ENCODE peak calls at places on chromosomes 11 and 22, in four cellular contexts. X is H9; O is CD8-positive, alpha-beta T cell; R is CD4-positive, CD25-positive, alpha-beta regulatory T cell. N is an unnamed sample.

GRCh38 chr11:61266602-61267001 is 25.6 kb downstream of the PGA5 start:
- DNase-seq in X (no peak), O (no peak), R (no peak), N (no peak)

GRCh38 chr11:59801981-59802638 is 8.5 kb downstream of the MRPL16 start:
- DNase-seq in X (no peak), O (no peak), R (no peak), N (no peak)

GRCh38 chr22:35154937-35155387 is 89.0 kb downstream of the ISX start:
- DNase-seq in X (peak; percentile 93), O (no peak), R (peak; percentile 38), N (peak; percentile 57)

GRCh38 chr11:12361650-12362049 is 15.7 kb upstream of the PARVA start:
- DNase-seq in X (no peak), O (no peak), R (no peak), N (no peak)

GRCh38 chr11:3123761-3124733 is 41.1 kb downstream of the OSBPL5 start:
- DNase-seq in X (no peak), O (no peak), R (no peak), N (peak; percentile 34)

GRCh38 chr22:20576445-20576816 is 69.0 kb downstream of the MED15 start:
- DNase-seq in X (no peak), O (no peak), R (no peak), N (no peak)

GRCh38 chr22:22666307-22667091 is 22.1 kb downstream of the GGTLC2 start:
- DNase-seq in X (peak; percentile 71), O (no peak), R (peak; percentile 20), N (no peak)

GRCh38 chr11:30381879-30382278 is 59.0 kb downstream of the ARL14EP start:
- DNase-seq in X (no peak), O (no peak), R (no peak), N (no peak)

GRCh38 chr11:32884770-32885384 is 7.7 kb upstream of the QSER1 start:
- DNase-seq in X (no peak), O (no peak), R (peak; percentile 36), N (no peak)

GRCh38 chr22:19625331-19626041 is 88.8 kb upstream of the SEPTIN5 start:
- DNase-seq in X (no peak), O (no peak), R (no peak), N (no peak)

GRCh38 chr11:111531156-111531555 is 9.4 kb upstream of the LAYN start:
- DNase-seq in X (no peak), O (no peak), R (no peak), N (no peak)

GRCh38 chr11:119791701-119792151 is 62.7 kb upstream of the NECTIN1 start:
- DNase-seq in X (no peak), O (no peak), R (no peak), N (no peak)

GRCh38 chr11:11373934-11374333 is 20.9 kb upstream of the CSNK2A3 start:
- DNase-seq in X (no peak), O (no peak), R (no peak), N (no peak)

GRCh38 chr11:118010738-118011461 is 24.7 kb downstream of the IL10RA start:
- DNase-seq in X (no peak), O (no peak), R (no peak), N (no peak)

GRCh38 chr11:134248910-134249480 is 4.2 kb downstream of the THYN1 start:
- DNase-seq in X (no peak), O (no peak), R (peak; percentile 33), N (no peak)

GRCh38 chr22:42604403-42604802 is 10.3 kb downstream of the POLDIP3 start:
- DNase-seq in X (no peak), O (no peak), R (no peak), N (no peak)

GRCh38 chr22:21866821-21867527 is 471 bp downstream of the MAPK1 start:
- DNase-seq in X (no peak), O (peak; percentile 2), R (peak; percentile 16), N (no peak)

GRCh38 chr22:42978453-42979103 is 36.4 kb downstream of the PACSIN2 start:
- DNase-seq in X (no peak), O (no peak), R (no peak), N (no peak)

GRCh38 chr11:12724301-12725046 is 50.3 kb downstream of the TEAD1 start:
- DNase-seq in X (peak; percentile 95), O (no peak), R (no peak), N (peak; percentile 92)

GRCh38 chr11:74138021-74138420 is 32.8 kb downstream of the C2CD3 start:
- DNase-seq in X (no peak), O (no peak), R (no peak), N (no peak)

GRCh38 chr22:31346733-31347250 is 646 bp upstream of the PATZ1 start:
- DNase-seq in X (peak; percentile 79), O (peak; percentile 37), R (peak; percentile 57), N (no peak)

GRCh38 chr11:65524010-65524746 is 705 bp upstream of the SCYL1 start:
- DNase-seq in X (no peak), O (no peak), R (no peak), N (no peak)

GRCh38 chr11:58837707-58838388 is 6.7 kb downstream of the GLYATL2 start:
- DNase-seq in X (no peak), O (no peak), R (no peak), N (no peak)

GRCh38 chr22:20031732-20032406 is 11.0 kb downstream of the TANGO2 start:
- DNase-seq in X (peak; percentile 41), O (no peak), R (peak; percentile 52), N (no peak)

GRCh38 chr22:32204856-32205722 is at the start of gene RFPL2:
- DNase-seq in X (peak; percentile 89), O (no peak), R (peak; percentile 30), N (peak; percentile 66)

GRCh38 chr11:122656073-122656630 is 630 bp downstream of the UBASH3B start:
- DNase-seq in X (peak; percentile 54), O (peak; percentile 31), R (peak; percentile 48), N (no peak)

GRCh38 chr11:9015677-9016076 is 11.9 kb upstream of the NRIP3 start:
- DNase-seq in X (peak; percentile 82), O (peak; percentile 26), R (peak; percentile 78), N (peak; percentile 75)

GRCh38 chr22:47203554-47203991 is 441.1 kb downstream of the TBC1D22A start:
- DNase-seq in X (no peak), O (no peak), R (no peak), N (no peak)

GRCh38 chr22:48445113-48445827 is 1382.4 kb downstream of the BRD1 start:
- DNase-seq in X (no peak), O (no peak), R (no peak), N (no peak)

GRCh38 chr11:130159657-130160459 is at the start of gene ST14:
- DNase-seq in X (peak; percentile 61), O (no peak), R (no peak), N (no peak)

GRCh38 chr11:106280041-106280440 is 202.6 kb downstream of the AASDHPPT start:
- DNase-seq in X (no peak), O (no peak), R (no peak), N (no peak)

GRCh38 chr11:67376873-67377808 is 3.7 kb upstream of the CLCF1 start:
- DNase-seq in X (no peak), O (no peak), R (no peak), N (no peak)

GRCh38 chr11:67376421-67376820 is 3.0 kb upstream of the CLCF1 start:
- DNase-seq in X (no peak), O (no peak), R (no peak), N (no peak)

GRCh38 chr11:67379061-67380058 is 6.0 kb upstream of the CLCF1 start:
- DNase-seq in X (no peak), O (no peak), R (no peak), N (no peak)

GRCh38 chr11:67376022-67376386 is 2.6 kb upstream of the CLCF1 start:
- DNase-seq in X (no peak), O (no peak), R (no peak), N (no peak)

DNA sequence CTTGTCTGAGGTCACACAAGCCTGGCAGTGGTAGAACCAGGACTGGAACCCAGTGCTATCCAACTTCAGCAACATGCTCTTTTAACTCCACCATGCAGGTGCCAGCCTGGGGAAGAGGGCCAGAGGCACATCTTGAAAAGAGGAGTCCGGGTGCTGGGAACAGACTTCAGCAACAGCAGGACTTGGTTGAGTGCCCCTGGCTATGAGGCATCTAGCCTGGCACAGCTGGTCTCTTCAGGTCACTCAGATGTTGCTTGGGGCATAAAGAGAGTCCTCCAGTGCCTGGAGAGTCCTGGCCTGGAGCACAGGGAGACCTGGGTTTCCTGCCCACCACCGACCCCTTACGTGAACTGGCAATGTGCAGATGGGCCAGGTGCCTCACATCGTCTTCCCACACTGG is 5.1 kb upstream of the CLCF1 start:
- DNase-seq in X (no peak), O (no peak), R (no peak), N (no peak)
- H3K27ac ChIP-seq in X (no peak overlapping the region), O (no peak overlapping the region), R (no peak overlapping the region), N (peak overlapping the region; percentile 70)

DNA sequence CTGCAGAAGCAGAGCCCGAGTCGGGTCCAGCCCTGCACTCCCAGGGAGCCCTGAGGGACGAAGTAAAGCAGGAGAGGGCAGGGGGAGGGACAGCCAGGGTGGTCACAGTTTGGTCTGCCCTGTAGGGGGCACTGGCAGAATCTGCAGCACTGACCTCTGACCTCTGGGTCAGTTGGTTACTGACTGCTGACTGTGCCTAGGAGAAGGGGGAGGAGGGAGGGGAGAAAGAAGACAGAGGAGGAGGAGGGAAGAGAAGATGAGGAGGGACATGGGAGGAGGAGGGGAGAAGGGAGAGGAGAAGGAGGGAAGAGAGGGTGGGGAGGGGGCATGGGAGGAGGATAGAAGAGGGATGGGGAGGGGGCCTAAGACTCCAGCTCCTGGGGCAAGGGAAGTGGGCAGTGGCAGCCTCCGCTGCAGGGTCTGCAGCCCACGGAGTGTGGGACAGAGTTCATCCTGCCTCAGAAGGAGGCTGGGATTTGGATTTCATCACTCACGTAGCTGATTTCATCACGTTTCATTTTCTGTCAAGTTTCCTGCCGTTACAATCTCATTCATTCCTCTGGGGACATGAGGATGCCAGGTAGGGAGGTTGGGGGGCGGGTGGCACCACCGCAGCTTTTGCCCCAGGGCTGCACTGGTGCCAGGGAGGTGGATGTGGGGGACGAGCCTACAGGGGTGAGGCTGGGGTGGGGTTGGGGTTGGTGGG is 55.2 kb downstream of the FLRT1 start:
- DNase-seq in X (no peak), O (no peak), R (no peak), N (no peak)
- H3K27ac ChIP-seq in X (no peak overlapping the region), O (no peak overlapping the region), R (no peak overlapping the region), N (no peak overlapping the region)

GRCh38 chr22:49910229-49911155 is 7.7 kb downstream of the ALG12 start:
- DNase-seq in X (no peak), O (no peak), R (no peak), N (no peak)
- H3K27ac ChIP-seq in X (no peak overlapping the region), O (no peak overlapping the region), R (no peak overlapping the region), N (no peak overlapping the region)

DNA sequence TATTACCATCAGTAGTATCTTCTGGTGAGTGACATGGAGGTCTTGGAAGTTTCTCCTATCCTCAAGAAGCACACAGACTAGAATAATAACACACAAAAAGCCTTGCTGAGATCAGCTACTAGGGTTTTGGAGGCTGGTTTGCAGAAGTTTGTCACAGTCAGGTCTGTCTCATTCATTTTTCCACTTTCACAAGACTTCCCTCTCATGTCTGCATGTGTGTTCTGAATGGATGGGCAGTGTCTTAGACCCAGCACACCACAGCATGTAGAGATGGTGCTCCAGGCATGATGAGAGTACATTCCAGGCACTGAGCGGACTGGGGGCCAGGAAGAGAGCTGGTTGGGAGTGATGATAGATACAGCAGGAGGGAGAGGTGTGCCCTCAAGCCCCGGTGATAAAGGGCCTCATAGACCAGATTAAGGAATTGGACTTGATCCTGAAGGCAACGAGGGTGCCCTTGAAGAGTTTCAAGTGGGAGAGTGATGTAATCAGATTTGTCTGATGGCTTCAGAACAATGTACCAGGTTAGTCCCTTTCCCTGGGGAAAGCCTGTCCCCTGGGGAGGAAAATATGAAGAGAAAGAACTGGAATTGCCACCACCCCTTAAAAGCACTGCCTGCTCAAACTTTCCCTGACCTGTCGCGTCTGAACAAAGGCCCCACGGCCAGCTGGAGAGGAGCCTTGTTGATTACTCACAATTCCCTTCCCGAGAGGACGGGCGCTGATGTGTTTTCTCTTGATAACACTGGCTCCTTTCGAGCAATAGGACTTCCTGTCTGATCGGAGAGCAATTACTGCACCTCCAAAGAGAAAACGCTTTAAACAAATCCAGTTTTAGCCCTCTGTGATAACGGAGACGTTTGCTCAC is 45.1 kb upstream of the LMO2 start:
- DNase-seq in X (no peak), O (no peak), R (no peak), N (no peak)
- H3K27ac ChIP-seq in X (no peak overlapping the region), O (no peak overlapping the region), R (no peak overlapping the region), N (no peak overlapping the region)